ENCODE peak calls at places on chromosomes 7 and 10, in nine cellular contexts. One of them, this sample, is unnamed.
A peak's percentile ranks its signal among the peaks of the same experiment; 100 is the strongest.

GRCh38 chr7:142556745-142557144 is 192.5 kb upstream of the PRSS1 start:
- DNase-seq in K562: peak; percentile 36
- DNase-seq in neuronal stem cell: no peak
- DNase-seq in IMR-90: peak; percentile 99
- DNase-seq in HepG2: peak; percentile 5
- DNase-seq in HCT116: peak; percentile 71
- DNase-seq in H9: peak; percentile 72
- DNase-seq in adipocyte: peak; percentile 94
- DNase-seq in GM23248: peak; percentile 98
- DNase-seq in this sample: peak; percentile 25

GRCh38 chr10:47311193-47311899 is 10.9 kb upstream of the GDF2 start:
- DNase-seq in HepG2: no peak
- DNase-seq in H9: no peak
- DNase-seq in HCT116: no peak
- DNase-seq in GM23248: no peak
- DNase-seq in K562: peak; percentile 56
- DNase-seq in neuronal stem cell: no peak
- DNase-seq in adipocyte: no peak
- DNase-seq in IMR-90: no peak
- DNase-seq in this sample: no peak

GRCh38 chr10:116710021-116710420 is 32.3 kb downstream of the HSPA12A start:
- DNase-seq in IMR-90: no peak
- DNase-seq in H9: no peak
- DNase-seq in GM23248: no peak
- DNase-seq in neuronal stem cell: no peak
- DNase-seq in HCT116: no peak
- DNase-seq in adipocyte: no peak
- DNase-seq in HepG2: no peak
- DNase-seq in K562: no peak
- DNase-seq in this sample: no peak

GRCh38 chr10:91208645-91209044 is 11.8 kb upstream of the PCGF5 start:
- DNase-seq in adipocyte: no peak
- DNase-seq in IMR-90: no peak
- DNase-seq in HepG2: no peak
- DNase-seq in neuronal stem cell: no peak
- DNase-seq in HCT116: no peak
- DNase-seq in H9: no peak
- DNase-seq in GM23248: peak; percentile 23
- DNase-seq in K562: no peak
- DNase-seq in this sample: no peak

GRCh38 chr7:81013036-81013435 is 94.2 kb upstream of the SEMA3C start:
- DNase-seq in HCT116: peak; percentile 76
- DNase-seq in H9: no peak
- DNase-seq in neuronal stem cell: no peak
- DNase-seq in HepG2: no peak
- DNase-seq in IMR-90: peak; percentile 48
- DNase-seq in GM23248: peak; percentile 83
- DNase-seq in K562: no peak
- DNase-seq in adipocyte: peak; percentile 54
- DNase-seq in this sample: no peak

GRCh38 chr10:95789928-95790327 is 34.0 kb downstream of the ENTPD1 start:
- DNase-seq in HCT116: no peak
- DNase-seq in neuronal stem cell: no peak
- DNase-seq in HepG2: no peak
- DNase-seq in IMR-90: no peak
- DNase-seq in GM23248: peak; percentile 16
- DNase-seq in H9: no peak
- DNase-seq in K562: no peak
- DNase-seq in adipocyte: peak; percentile 22
- DNase-seq in this sample: no peak

GRCh38 chr10:100009283-100009792 is 409 bp downstream of the DNMBP start:
- DNase-seq in GM23248: peak; percentile 87
- DNase-seq in HepG2: peak; percentile 18
- DNase-seq in IMR-90: no peak
- DNase-seq in H9: no peak
- DNase-seq in HCT116: no peak
- DNase-seq in neuronal stem cell: no peak
- DNase-seq in K562: peak; percentile 12
- DNase-seq in adipocyte: peak; percentile 89
- DNase-seq in this sample: no peak

GRCh38 chr7:138992052-138992531 is 10.9 kb upstream of the KIAA1549 start:
- DNase-seq in H9: no peak
- DNase-seq in K562: no peak
- DNase-seq in neuronal stem cell: no peak
- DNase-seq in IMR-90: peak; percentile 77
- DNase-seq in adipocyte: peak; percentile 73
- DNase-seq in GM23248: peak; percentile 94
- DNase-seq in HepG2: no peak
- DNase-seq in HCT116: no peak
- DNase-seq in this sample: no peak

GRCh38 chr7:69619619-69620018 is 21.3 kb downstream of the AUTS2 start:
- DNase-seq in IMR-90: no peak
- DNase-seq in HCT116: no peak
- DNase-seq in adipocyte: no peak
- DNase-seq in GM23248: no peak
- DNase-seq in neuronal stem cell: no peak
- DNase-seq in H9: no peak
- DNase-seq in HepG2: no peak
- DNase-seq in K562: no peak
- DNase-seq in this sample: no peak

GRCh38 chr10:121994429-121994881 is 5.5 kb downstream of the TACC2 start:
- DNase-seq in K562: no peak
- DNase-seq in neuronal stem cell: no peak
- DNase-seq in GM23248: peak; percentile 21
- DNase-seq in HepG2: no peak
- DNase-seq in IMR-90: no peak
- DNase-seq in H9: no peak
- DNase-seq in HCT116: no peak
- DNase-seq in adipocyte: no peak
- DNase-seq in this sample: no peak

GRCh38 chr10:101006593-101007098 is 7.0 kb downstream of the LZTS2 start:
- DNase-seq in adipocyte: no peak
- DNase-seq in GM23248: no peak
- DNase-seq in H9: no peak
- DNase-seq in K562: no peak
- DNase-seq in IMR-90: peak; percentile 32
- DNase-seq in HCT116: no peak
- DNase-seq in neuronal stem cell: no peak
- DNase-seq in HepG2: no peak
- DNase-seq in this sample: peak; percentile 51

GRCh38 chr7:3636131-3636860 is 335.2 kb downstream of the SDK1 start:
- DNase-seq in neuronal stem cell: no peak
- DNase-seq in H9: no peak
- DNase-seq in K562: no peak
- DNase-seq in HepG2: no peak
- DNase-seq in HCT116: no peak
- DNase-seq in adipocyte: peak; percentile 4
- DNase-seq in GM23248: no peak
- DNase-seq in IMR-90: peak; percentile 47
- DNase-seq in this sample: no peak

GRCh38 chr7:432256-432655 is 87.4 kb downstream of the PDGFA start:
- DNase-seq in adipocyte: no peak
- DNase-seq in HepG2: no peak
- DNase-seq in IMR-90: no peak
- DNase-seq in K562: no peak
- DNase-seq in neuronal stem cell: no peak
- DNase-seq in HCT116: no peak
- DNase-seq in GM23248: no peak
- DNase-seq in H9: no peak
- DNase-seq in this sample: no peak

GRCh38 chr7:432933-433332 is 86.7 kb downstream of the PDGFA start:
- DNase-seq in HepG2: no peak
- DNase-seq in H9: no peak
- DNase-seq in neuronal stem cell: no peak
- DNase-seq in adipocyte: no peak
- DNase-seq in HCT116: no peak
- DNase-seq in GM23248: no peak
- DNase-seq in IMR-90: no peak
- DNase-seq in K562: no peak
- DNase-seq in this sample: no peak

GRCh38 chr7:433558-433957 is 86.1 kb downstream of the PDGFA start:
- DNase-seq in K562: no peak
- DNase-seq in GM23248: no peak
- DNase-seq in IMR-90: no peak
- DNase-seq in neuronal stem cell: no peak
- DNase-seq in H9: no peak
- DNase-seq in HepG2: no peak
- DNase-seq in HCT116: no peak
- DNase-seq in adipocyte: no peak
- DNase-seq in this sample: no peak

GRCh38 chr7:431041-431440 is 88.6 kb downstream of the PDGFA start:
- DNase-seq in adipocyte: no peak
- DNase-seq in H9: no peak
- DNase-seq in HCT116: no peak
- DNase-seq in IMR-90: no peak
- DNase-seq in neuronal stem cell: no peak
- DNase-seq in HepG2: no peak
- DNase-seq in K562: no peak
- DNase-seq in GM23248: no peak
- DNase-seq in this sample: no peak

DNA sequence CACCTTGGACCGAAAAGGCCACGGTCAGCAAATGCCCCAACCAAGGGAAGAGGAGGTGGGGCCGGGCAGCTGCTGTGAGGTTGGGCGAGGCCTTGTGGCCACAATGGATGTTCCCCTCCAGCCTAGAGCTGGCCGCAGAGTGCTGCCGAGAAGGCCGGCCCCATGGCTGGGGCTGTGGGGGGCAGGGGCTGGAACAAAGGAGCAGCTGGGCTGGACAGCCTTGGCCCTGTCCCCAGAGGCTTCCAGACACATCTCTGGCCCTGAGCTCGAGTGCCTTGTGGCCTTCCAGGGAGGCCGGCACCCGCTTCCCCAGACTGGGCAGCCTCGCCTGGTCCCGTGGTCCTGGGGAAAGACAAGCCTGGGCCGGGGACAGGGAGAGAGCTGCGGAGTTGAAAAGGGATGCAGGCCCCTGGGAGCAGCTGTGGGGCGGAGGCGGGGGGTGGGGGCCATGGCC is 88.0 kb downstream of the PDGFA start:
- DNase-seq in K562: no peak
- DNase-seq in HCT116: no peak
- DNase-seq in neuronal stem cell: no peak
- DNase-seq in adipocyte: no peak
- DNase-seq in IMR-90: no peak
- DNase-seq in H9: no peak
- DNase-seq in GM23248: no peak
- DNase-seq in HepG2: no peak
- DNase-seq in this sample: no peak
- H3K9ac ChIP-seq in K562: no peak overlapping the region
- H3K9ac ChIP-seq in HCT116: no peak overlapping the region
- H3K9ac ChIP-seq in neuronal stem cell: no peak overlapping the region
- H3K9ac ChIP-seq in adipocyte: no peak overlapping the region
- H3K9ac ChIP-seq in IMR-90: no peak overlapping the region
- H3K9ac ChIP-seq in H9: no peak overlapping the region
- H3K9ac ChIP-seq in GM23248: no peak overlapping the region
- H3K9ac ChIP-seq in HepG2: no peak overlapping the region
- H3K9ac ChIP-seq in this sample: no peak overlapping the region

DNA sequence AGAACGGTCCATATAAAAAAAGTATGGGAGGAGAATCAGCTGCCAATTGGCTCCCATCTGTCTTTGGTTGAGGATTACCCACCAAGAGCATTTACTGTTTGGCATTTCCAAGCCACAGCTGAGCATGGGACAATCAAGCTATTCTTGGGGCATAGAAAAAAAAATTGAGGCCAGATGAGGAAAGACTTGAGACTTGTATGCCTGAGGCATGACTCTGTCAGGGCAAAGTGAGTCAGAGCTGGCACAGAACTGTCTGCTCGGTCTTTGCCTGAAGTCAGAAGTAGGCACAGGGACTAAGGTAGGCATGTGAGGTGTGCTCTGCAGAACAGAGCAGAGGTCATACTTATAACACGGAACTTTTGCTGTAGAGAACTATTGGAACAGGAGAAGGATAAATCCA is 126.5 kb upstream of the CHRM2 start:
- DNase-seq in K562: no peak
- DNase-seq in neuronal stem cell: no peak
- DNase-seq in HepG2: no peak
- DNase-seq in HCT116: no peak
- DNase-seq in IMR-90: no peak
- DNase-seq in H9: no peak
- DNase-seq in adipocyte: peak; percentile 53
- DNase-seq in GM23248: peak; percentile 57
- DNase-seq in this sample: no peak
- H3K9ac ChIP-seq in K562: no peak overlapping the region
- H3K9ac ChIP-seq in neuronal stem cell: no peak overlapping the region
- H3K9ac ChIP-seq in HepG2: no peak overlapping the region
- H3K9ac ChIP-seq in HCT116: no peak overlapping the region
- H3K9ac ChIP-seq in IMR-90: no peak overlapping the region
- H3K9ac ChIP-seq in H9: no peak overlapping the region
- H3K9ac ChIP-seq in adipocyte: no peak overlapping the region
- H3K9ac ChIP-seq in GM23248: no peak overlapping the region
- H3K9ac ChIP-seq in this sample: no peak overlapping the region

GRCh38 chr10:11875183-11875498 is 52.0 kb downstream of the PROSER2 start:
- DNase-seq in GM23248: peak; percentile 17
- DNase-seq in adipocyte: no peak
- DNase-seq in K562: peak; percentile 65
- DNase-seq in HCT116: no peak
- DNase-seq in H9: peak; percentile 63
- DNase-seq in neuronal stem cell: no peak
- DNase-seq in HepG2: no peak
- DNase-seq in IMR-90: peak; percentile 6
- DNase-seq in this sample: peak; percentile 60

GRCh38 chr10:11876805-11877395 is 53.7 kb downstream of the PROSER2 start:
- DNase-seq in GM23248: no peak
- DNase-seq in K562: no peak
- DNase-seq in IMR-90: no peak
- DNase-seq in adipocyte: no peak
- DNase-seq in H9: no peak
- DNase-seq in neuronal stem cell: no peak
- DNase-seq in HCT116: no peak
- DNase-seq in HepG2: no peak
- DNase-seq in this sample: no peak

GRCh38 chr10:11875499-11876281 is 52.5 kb downstream of the PROSER2 start:
- DNase-seq in K562: peak; percentile 71
- DNase-seq in IMR-90: peak; percentile 87
- DNase-seq in GM23248: peak; percentile 97
- DNase-seq in HepG2: peak; percentile 96
- DNase-seq in H9: no peak
- DNase-seq in adipocyte: peak; percentile 77
- DNase-seq in neuronal stem cell: no peak
- DNase-seq in HCT116: peak; percentile 88
- DNase-seq in this sample: no peak

GRCh38 chr10:11877506-11877905 is 54.4 kb downstream of the PROSER2 start:
- DNase-seq in HepG2: no peak
- DNase-seq in H9: no peak
- DNase-seq in adipocyte: no peak
- DNase-seq in HCT116: no peak
- DNase-seq in IMR-90: no peak
- DNase-seq in GM23248: no peak
- DNase-seq in K562: no peak
- DNase-seq in neuronal stem cell: no peak
- DNase-seq in this sample: no peak

GRCh38 chr10:11874568-11875182 is 51.5 kb downstream of the PROSER2 start:
- DNase-seq in IMR-90: peak; percentile 12
- DNase-seq in K562: peak; percentile 89
- DNase-seq in adipocyte: peak; percentile 33
- DNase-seq in HepG2: peak; percentile 80
- DNase-seq in HCT116: peak; percentile 53
- DNase-seq in H9: peak; percentile 74
- DNase-seq in neuronal stem cell: peak; percentile 90
- DNase-seq in GM23248: no peak
- DNase-seq in this sample: peak; percentile 77
- H3K9ac ChIP-seq in IMR-90: no peak overlapping the region
- H3K9ac ChIP-seq in K562: peak overlapping the region; percentile 37
- H3K9ac ChIP-seq in adipocyte: no peak overlapping the region
- H3K9ac ChIP-seq in HepG2: peak overlapping the region; percentile 84
- H3K9ac ChIP-seq in HCT116: peak overlapping the region; percentile 77
- H3K9ac ChIP-seq in H9: no peak overlapping the region
- H3K9ac ChIP-seq in neuronal stem cell: no peak overlapping the region
- H3K9ac ChIP-seq in GM23248: no peak overlapping the region
- H3K9ac ChIP-seq in this sample: no peak overlapping the region

GRCh38 chr10:79286318-79286951 is 60.8 kb upstream of the PPIF start:
- DNase-seq in GM23248: peak; percentile 30
- DNase-seq in K562: peak; percentile 81
- DNase-seq in H9: no peak
- DNase-seq in IMR-90: peak; percentile 29
- DNase-seq in HCT116: no peak
- DNase-seq in neuronal stem cell: no peak
- DNase-seq in HepG2: no peak
- DNase-seq in adipocyte: no peak
- DNase-seq in this sample: peak; percentile 77
- H3K9ac ChIP-seq in GM23248: no peak overlapping the region
- H3K9ac ChIP-seq in K562: no peak overlapping the region
- H3K9ac ChIP-seq in H9: no peak overlapping the region
- H3K9ac ChIP-seq in IMR-90: no peak overlapping the region
- H3K9ac ChIP-seq in HCT116: no peak overlapping the region
- H3K9ac ChIP-seq in neuronal stem cell: peak overlapping the region; percentile 67
- H3K9ac ChIP-seq in HepG2: no peak overlapping the region
- H3K9ac ChIP-seq in adipocyte: no peak overlapping the region
- H3K9ac ChIP-seq in this sample: no peak overlapping the region

This sample was measured in SK-N-SH.